ENCODE peak calls at places on chromosome 15, in nine cellular contexts. D, T, O, I, M, R, Q, V and A are unnamed samples.

GRCh38 chr15:70195808-70196304 is 98.1 kb upstream of the TLE3 start:
- DNase-seq in M (peak; percentile 58), I (peak; percentile 79), D (peak; percentile 79), T (no peak), R (peak; percentile 41), V (peak; percentile 55), O (peak; percentile 63), Q (peak; percentile 76), A (no peak)

GRCh38 chr15:38320181-38320580 is 67.5 kb downstream of the SPRED1 start:
- DNase-seq in I (no peak), M (no peak), T (no peak), V (no peak), D (no peak), Q (no peak), O (no peak), R (no peak), A (no peak)

GRCh38 chr15:88897456-88898194 is 2.3 kb upstream of the HAPLN3 start:
- DNase-seq in T (peak; percentile 41), M (no peak), R (peak; percentile 82), Q (peak; percentile 69), I (peak; percentile 72), O (peak; percentile 73), D (peak; percentile 69), V (peak; percentile 60), A (peak; percentile 65)

GRCh38 chr15:60695713-60696522 is 217.0 kb upstream of the ICE2 start:
- DNase-seq in V (no peak), R (no peak), O (no peak), I (no peak), T (no peak), D (no peak), M (no peak), Q (no peak), A (peak; percentile 51)

GRCh38 chr15:78841891-78842290 is 30.6 kb upstream of the ADAMTS7 start:
- DNase-seq in D (no peak), R (no peak), T (no peak), I (no peak), Q (no peak), O (no peak), V (no peak), M (no peak), A (no peak)

GRCh38 chr15:55587321-55588069 is 650 bp downstream of the PYGO1 start:
- DNase-seq in V (no peak), R (peak; percentile 17), I (no peak), T (peak; percentile 17), O (peak; percentile 19), D (peak; percentile 9), Q (no peak), M (no peak), A (no peak)

GRCh38 chr15:29765234-29765841 is 56.9 kb downstream of the TJP1 start:
- DNase-seq in V (no peak), M (no peak), D (no peak), Q (no peak), I (no peak), O (no peak), T (no peak), R (no peak), A (no peak)

GRCh38 chr15:97904196-97904572 is 56.3 kb upstream of the ARRDC4 start:
- DNase-seq in V (peak; percentile 7), I (peak; percentile 64), D (peak; percentile 78), Q (peak; percentile 48), M (no peak), T (peak; percentile 80), O (peak; percentile 70), R (peak; percentile 77), A (peak; percentile 83)

GRCh38 chr15:33454996-33455395 is 144.2 kb downstream of the RYR3 start:
- DNase-seq in T (no peak), V (no peak), O (peak; percentile 49), R (no peak), Q (no peak), D (no peak), I (no peak), M (no peak), A (no peak)

GRCh38 chr15:31156808-31157207 is 55.3 kb upstream of the TRPM1 start:
- DNase-seq in M (no peak), I (no peak), O (no peak), V (no peak), Q (no peak), T (no peak), R (no peak), D (no peak), A (no peak)

GRCh38 chr15:25501828-25502446 is 63.1 kb upstream of the UBE3A start:
- DNase-seq in R (no peak), I (no peak), M (no peak), O (no peak), V (no peak), Q (peak; percentile 18), D (peak; percentile 54), T (peak; percentile 38), A (no peak)